ENCODE peak calls at places on chromosomes 3 and 15, in eight cellular contexts. V, O, P, J, Y, R, U and S are unnamed samples.

GRCh38 chr15:91007266-91007665 is 12.9 kb upstream of the PRC1 start:
- DNase-seq in V (no peak), O (no peak), P (no peak), J (no peak), Y (no peak), R (no peak), U (no peak), S (no peak)

GRCh38 chr15:75225951-75226732 is 24.5 kb downstream of the C15orf39 start:
- DNase-seq in V (no peak), O (no peak), P (no peak), J (no peak), Y (no peak), R (no peak), U (no peak), S (no peak)

GRCh38 chr15:76197703-76198455 is 113.4 kb downstream of the ETFA start:
- DNase-seq in V (no peak), O (no peak), P (no peak), J (no peak), Y (no peak), R (peak; percentile 77), U (peak; percentile 71), S (no peak)

GRCh38 chr3:14317057-14317553 is 85.3 kb upstream of the SLC6A6 start:
- DNase-seq in V (no peak), O (no peak), P (no peak), J (no peak), Y (no peak), R (peak; percentile 67), U (no peak), S (no peak)

GRCh38 chr3:57961828-57962447 is 46.3 kb upstream of the FLNB start:
- DNase-seq in V (no peak), O (peak; percentile 29), P (no peak), J (no peak), Y (no peak), R (peak; percentile 71), U (no peak), S (no peak)

GRCh38 chr15:28885630-28886430 is at the start of gene APBA2:
- DNase-seq in V (peak; percentile 23), O (peak; percentile 73), P (no peak), J (peak; percentile 3), Y (peak; percentile 50), R (no peak), U (peak; percentile 89), S (no peak)

GRCh38 chr3:130737622-130738021 is 9.0 kb downstream of the PIK3R4 start:
- DNase-seq in V (no peak), O (no peak), P (no peak), J (no peak), Y (no peak), R (no peak), U (no peak), S (no peak)

GRCh38 chr15:57457726-57458125 is 81.4 kb downstream of the CGNL1 start:
- DNase-seq in V (no peak), O (no peak), P (no peak), J (no peak), Y (no peak), R (no peak), U (no peak), S (no peak)

GRCh38 chr15:31483053-31483923 is 156.7 kb downstream of the KLF13 start:
- DNase-seq in V (peak; percentile 41), O (no peak), P (no peak), J (peak; percentile 7), Y (no peak), R (no peak), U (no peak), S (peak; percentile 21)

GRCh38 chr3:188431553-188431952 is 277.6 kb downstream of the LPP start:
- DNase-seq in V (no peak), O (peak; percentile 9), P (no peak), J (no peak), Y (no peak), R (peak; percentile 67), U (no peak), S (no peak)

GRCh38 chr15:39657714-39658113 is 76.8 kb downstream of the THBS1 start:
- DNase-seq in V (no peak), O (peak; percentile 42), P (no peak), J (no peak), Y (no peak), R (peak; percentile 67), U (no peak), S (no peak)

GRCh38 chr15:45641374-45641778 is 6.5 kb downstream of the SQOR start:
- DNase-seq in V (no peak), O (peak; percentile 68), P (no peak), J (no peak), Y (no peak), R (peak; percentile 76), U (no peak), S (no peak)

GRCh38 chr15:101646652-101647051 is 5.5 kb downstream of the TM2D3 start:
- DNase-seq in V (no peak), O (no peak), P (no peak), J (no peak), Y (no peak), R (no peak), U (no peak), S (no peak)

GRCh38 chr3:143063018-143063417 is 56.6 kb upstream of the CHST2 start:
- DNase-seq in V (no peak), O (no peak), P (no peak), J (no peak), Y (no peak), R (peak; percentile 49), U (no peak), S (no peak)

GRCh38 chr3:55807210-55807609 is 320.1 kb upstream of the WNT5A start:
- DNase-seq in V (no peak), O (no peak), P (no peak), J (no peak), Y (no peak), R (no peak), U (no peak), S (no peak)

GRCh38 chr3:39346785-39347585 is 17.5 kb downstream of the CCR8 start:
- DNase-seq in V (no peak), O (no peak), P (no peak), J (no peak), Y (no peak), R (no peak), U (no peak), S (peak; percentile 9)

GRCh38 chr3:72485649-72486048 is 362.6 kb downstream of the SHQ1 start:
- DNase-seq in V (no peak), O (no peak), P (no peak), J (no peak), Y (no peak), R (no peak), U (no peak), S (no peak)

GRCh38 chr3:49903451-49904424 is at the start of gene MST1R:
- DNase-seq in V (peak; percentile 75), O (peak; percentile 85), P (no peak), J (peak; percentile 56), Y (no peak), R (no peak), U (no peak), S (peak; percentile 68)

GRCh38 chr15:57861039-57861638 is 154.6 kb downstream of the POLR2M start:
- DNase-seq in V (no peak), O (peak; percentile 37), P (no peak), J (no peak), Y (peak; percentile 61), R (peak; percentile 41), U (peak; percentile 40), S (no peak)

GRCh38 chr15:71444866-71445590 is 329.8 kb downstream of the THSD4 start:
- DNase-seq in V (no peak), O (no peak), P (no peak), J (no peak), Y (peak; percentile 90), R (peak; percentile 77), U (no peak), S (no peak)

GRCh38 chr3:172204716-172205115 is 165.3 kb downstream of the FNDC3B start:
- DNase-seq in V (no peak), O (no peak), P (no peak), J (no peak), Y (no peak), R (no peak), U (no peak), S (no peak)

GRCh38 chr15:86611392-86612040 is 531.8 kb downstream of the AGBL1 start:
- DNase-seq in V (no peak), O (no peak), P (no peak), J (no peak), Y (peak; percentile 12), R (peak; percentile 73), U (no peak), S (no peak)

GRCh38 chr3:35780800-35781199 is 141.5 kb downstream of the ARPP21 start:
- DNase-seq in V (no peak), O (no peak), P (no peak), J (no peak), Y (no peak), R (no peak), U (no peak), S (no peak)

GRCh38 chr15:97037080-97037479 is 706.6 kb downstream of the NR2F2 start:
- DNase-seq in V (no peak), O (no peak), P (no peak), J (no peak), Y (no peak), R (peak; percentile 7), U (no peak), S (no peak)

GRCh38 chr3:13600950-13601691 is 52.2 kb downstream of the FBLN2 start:
- DNase-seq in V (no peak), O (peak; percentile 49), P (no peak), J (no peak), Y (no peak), R (peak; percentile 69), U (no peak), S (no peak)

GRCh38 chr15:59616390-59616789 is 4.8 kb downstream of the GCNT3 start:
- DNase-seq in V (no peak), O (no peak), P (no peak), J (no peak), Y (no peak), R (no peak), U (no peak), S (no peak)

GRCh38 chr15:75531041-75531450 is 48.1 kb downstream of the PTPN9 start:
- DNase-seq in V (no peak), O (no peak), P (no peak), J (no peak), Y (no peak), R (no peak), U (no peak), S (no peak)

GRCh38 chr15:66935688-66936087 is 129.7 kb upstream of the SMAD3 start:
- DNase-seq in V (no peak), O (no peak), P (no peak), J (no peak), Y (peak; percentile 55), R (no peak), U (no peak), S (no peak)

GRCh38 chr3:142618917-142619401 is 22.8 kb downstream of the PLS1 start:
- DNase-seq in V (no peak), O (no peak), P (peak; percentile 79), J (no peak), Y (peak; percentile 97), R (peak; percentile 88), U (no peak), S (no peak)

GRCh38 chr15:27873825-27874224 is 225.3 kb downstream of the OCA2 start:
- DNase-seq in V (no peak), O (no peak), P (no peak), J (no peak), Y (no peak), R (no peak), U (no peak), S (no peak)

GRCh38 chr3:47377186-47377585 is 3.6 kb upstream of the PTPN23 start:
- DNase-seq in V (no peak), O (no peak), P (no peak), J (no peak), Y (no peak), R (no peak), U (no peak), S (no peak)

GRCh38 chr3:150755902-150756301 is 7.1 kb downstream of the SIAH2 start:
- DNase-seq in V (no peak), O (no peak), P (no peak), J (no peak), Y (no peak), R (no peak), U (no peak), S (no peak)

GRCh38 chr3:171829841-171830559 is 13.1 kb upstream of the TMEM212 start:
- DNase-seq in V (no peak), O (peak; percentile 63), P (peak; percentile 89), J (no peak), Y (peak; percentile 42), R (peak; percentile 89), U (peak; percentile 65), S (no peak)

GRCh38 chr3:183122257-183122932 is 23.1 kb upstream of the MCCC1 start:
- DNase-seq in V (no peak), O (peak; percentile 73), P (no peak), J (no peak), Y (peak; percentile 68), R (peak; percentile 70), U (peak; percentile 50), S (peak; percentile 60)